ENCODE peak calls at places on chromosomes 11 and 22, in six cellular contexts. One of them, this sample, is unnamed.

GRCh38 chr11:68056317-68057285 is 17.8 kb downstream of the TCIRG1 start:
- DNase-seq in CD4-positive, alpha-beta memory T cell: no peak
- DNase-seq in MCF 10A: no peak
- DNase-seq in AG09309: no peak
- DNase-seq in DMS153: no peak
- DNase-seq in NCI-H1092: no peak
- DNase-seq in this sample: no peak

GRCh38 chr22:16955678-16956210 is 52.3 kb downstream of the GAB4 start:
- DNase-seq in CD4-positive, alpha-beta memory T cell: no peak
- DNase-seq in MCF 10A: peak; percentile 29
- DNase-seq in AG09309: no peak
- DNase-seq in DMS153: peak; percentile 51
- DNase-seq in NCI-H1092: no peak
- DNase-seq in this sample: no peak

GRCh38 chr11:74090701-74091100 is 80.1 kb downstream of the C2CD3 start:
- DNase-seq in CD4-positive, alpha-beta memory T cell: peak; percentile 8
- DNase-seq in MCF 10A: peak; percentile 7
- DNase-seq in AG09309: no peak
- DNase-seq in DMS153: no peak
- DNase-seq in NCI-H1092: no peak
- DNase-seq in this sample: no peak

GRCh38 chr11:27395556-27396258 is 32.7 kb upstream of the CCDC34 start:
- DNase-seq in CD4-positive, alpha-beta memory T cell: no peak
- DNase-seq in MCF 10A: peak; percentile 23
- DNase-seq in AG09309: no peak
- DNase-seq in DMS153: no peak
- DNase-seq in NCI-H1092: no peak
- DNase-seq in this sample: no peak

GRCh38 chr11:120178441-120179070 is 32.3 kb upstream of the OAF start:
- DNase-seq in CD4-positive, alpha-beta memory T cell: no peak
- DNase-seq in MCF 10A: no peak
- DNase-seq in AG09309: no peak
- DNase-seq in DMS153: no peak
- DNase-seq in NCI-H1092: no peak
- DNase-seq in this sample: no peak

GRCh38 chr22:33539202-33539901 is 380.9 kb downstream of the LARGE1 start:
- DNase-seq in CD4-positive, alpha-beta memory T cell: no peak
- DNase-seq in MCF 10A: no peak
- DNase-seq in AG09309: no peak
- DNase-seq in DMS153: no peak
- DNase-seq in NCI-H1092: no peak
- DNase-seq in this sample: no peak

GRCh38 chr11:12100886-12101285 is 9.5 kb upstream of the MICAL2 start:
- DNase-seq in CD4-positive, alpha-beta memory T cell: no peak
- DNase-seq in MCF 10A: no peak
- DNase-seq in AG09309: no peak
- DNase-seq in DMS153: no peak
- DNase-seq in NCI-H1092: no peak
- DNase-seq in this sample: no peak

GRCh38 chr11:46628961-46629360 is 11.6 kb downstream of the ATG13 start:
- DNase-seq in CD4-positive, alpha-beta memory T cell: no peak
- DNase-seq in MCF 10A: no peak
- DNase-seq in AG09309: no peak
- DNase-seq in DMS153: no peak
- DNase-seq in NCI-H1092: no peak
- DNase-seq in this sample: no peak

GRCh38 chr11:107197932-107198331 is 179.7 kb upstream of the GUCY1A2 start:
- DNase-seq in CD4-positive, alpha-beta memory T cell: no peak
- DNase-seq in MCF 10A: no peak
- DNase-seq in AG09309: no peak
- DNase-seq in DMS153: no peak
- DNase-seq in NCI-H1092: no peak
- DNase-seq in this sample: no peak

GRCh38 chr22:38454011-38454360 is 1.0 kb downstream of the KCNJ4 start:
- DNase-seq in CD4-positive, alpha-beta memory T cell: no peak
- DNase-seq in MCF 10A: no peak
- DNase-seq in AG09309: no peak
- DNase-seq in DMS153: no peak
- DNase-seq in NCI-H1092: no peak
- DNase-seq in this sample: no peak

GRCh38 chr11:75319035-75319877 is 32.2 kb downstream of the ARRB1 start:
- DNase-seq in CD4-positive, alpha-beta memory T cell: no peak
- DNase-seq in MCF 10A: peak; percentile 52
- DNase-seq in AG09309: no peak
- DNase-seq in DMS153: no peak
- DNase-seq in NCI-H1092: no peak
- DNase-seq in this sample: no peak

GRCh38 chr11:48093795-48094642 is 113.7 kb downstream of the PTPRJ start:
- DNase-seq in CD4-positive, alpha-beta memory T cell: no peak
- DNase-seq in MCF 10A: no peak
- DNase-seq in AG09309: no peak
- DNase-seq in DMS153: peak; percentile 84
- DNase-seq in NCI-H1092: peak; percentile 76
- DNase-seq in this sample: no peak

This sample was measured in GM04504.